ENCODE peak calls at places on chromosomes 2 and 18, in four cellular contexts. One of them, this sample, is unnamed.

GRCh38 chr2:23532311-23533013 is 147.5 kb downstream of the KLHL29 start:
- DNase-seq in anterior cingulate cortex: no peak
- DNase-seq in HFF-Myc: no peak
- DNase-seq in upper lobe of right lung: no peak
- DNase-seq in this sample: no peak

GRCh38 chr2:219868635-219869034 is 241.2 kb downstream of the SLC4A3 start:
- DNase-seq in anterior cingulate cortex: no peak
- DNase-seq in HFF-Myc: no peak
- DNase-seq in upper lobe of right lung: no peak
- DNase-seq in this sample: no peak

GRCh38 chr2:69013123-69013836 is at the start of gene ANTXR1:
- DNase-seq in anterior cingulate cortex: peak
- DNase-seq in HFF-Myc: peak
- DNase-seq in upper lobe of right lung: peak
- DNase-seq in this sample: peak

GRCh38 chr2:37984589-37984988 is 59.5 kb downstream of the RMDN2 start:
- DNase-seq in anterior cingulate cortex: no peak
- DNase-seq in HFF-Myc: no peak
- DNase-seq in upper lobe of right lung: no peak
- DNase-seq in this sample: no peak

GRCh38 chr2:86617738-86618137 is 5.9 kb downstream of the RNF103 start:
- DNase-seq in anterior cingulate cortex: no peak
- DNase-seq in HFF-Myc: no peak
- DNase-seq in upper lobe of right lung: no peak
- DNase-seq in this sample: no peak

GRCh38 chr2:70988151-70988550 is 6.5 kb downstream of the TEX261 start:
- DNase-seq in anterior cingulate cortex: no peak
- DNase-seq in HFF-Myc: no peak
- DNase-seq in upper lobe of right lung: peak
- DNase-seq in this sample: no peak

GRCh38 chr18:34594243-34594642 is 115.9 kb upstream of the DTNA start:
- DNase-seq in anterior cingulate cortex: no peak
- DNase-seq in HFF-Myc: no peak
- DNase-seq in upper lobe of right lung: no peak
- DNase-seq in this sample: no peak

GRCh38 chr18:46242185-46242584 is 138.0 kb downstream of the HAUS1 start:
- DNase-seq in anterior cingulate cortex: no peak
- DNase-seq in HFF-Myc: no peak
- DNase-seq in upper lobe of right lung: no peak
- DNase-seq in this sample: no peak

GRCh38 chr2:85754313-85755095 is 713 bp downstream of the ATOH8 start:
- DNase-seq in anterior cingulate cortex: peak
- DNase-seq in HFF-Myc: no peak
- DNase-seq in upper lobe of right lung: peak
- DNase-seq in this sample: no peak

GRCh38 chr2:157438907-157439791 is 4.7 kb downstream of the CYTIP start:
- DNase-seq in anterior cingulate cortex: no peak
- DNase-seq in HFF-Myc: no peak
- DNase-seq in upper lobe of right lung: no peak
- DNase-seq in this sample: no peak

GRCh38 chr2:159146930-159147666 is 139.4 kb downstream of the WDSUB1 start:
- DNase-seq in anterior cingulate cortex: peak
- DNase-seq in HFF-Myc: no peak
- DNase-seq in upper lobe of right lung: peak
- DNase-seq in this sample: no peak

GRCh38 chr2:235494716-235495372 is 1.0 kb downstream of the AGAP1 start:
- DNase-seq in anterior cingulate cortex: peak
- DNase-seq in HFF-Myc: no peak
- DNase-seq in upper lobe of right lung: peak
- DNase-seq in this sample: no peak

GRCh38 chr2:1224901-1225300 is 188.4 kb upstream of the TPO start:
- DNase-seq in anterior cingulate cortex: no peak
- DNase-seq in HFF-Myc: no peak
- DNase-seq in upper lobe of right lung: no peak
- DNase-seq in this sample: no peak

GRCh38 chr2:58266211-58266610 is 25.1 kb upstream of the FANCL start:
- DNase-seq in anterior cingulate cortex: no peak
- DNase-seq in HFF-Myc: no peak
- DNase-seq in upper lobe of right lung: no peak
- DNase-seq in this sample: no peak

GRCh38 chr2:2846379-2847130 is 515.5 kb upstream of the MYT1L start:
- DNase-seq in anterior cingulate cortex: peak
- DNase-seq in HFF-Myc: no peak
- DNase-seq in upper lobe of right lung: peak
- DNase-seq in this sample: peak

GRCh38 chr2:96763511-96764252 is 3.0 kb downstream of the CNNM4 start:
- DNase-seq in anterior cingulate cortex: no peak
- DNase-seq in HFF-Myc: no peak
- DNase-seq in upper lobe of right lung: no peak
- DNase-seq in this sample: no peak

GRCh38 chr18:36195427-36196122 is 8.3 kb downstream of the MOCOS start:
- DNase-seq in anterior cingulate cortex: no peak
- DNase-seq in HFF-Myc: no peak
- DNase-seq in upper lobe of right lung: no peak
- DNase-seq in this sample: no peak

GRCh38 chr2:200408428-200409311 is 101.2 kb downstream of the KCTD18 start:
- DNase-seq in anterior cingulate cortex: no peak
- DNase-seq in HFF-Myc: peak
- DNase-seq in upper lobe of right lung: no peak
- DNase-seq in this sample: peak